ENCODE peak calls at places on chromosomes 12 and 14, in four cellular contexts. X, R, N and I are unnamed samples.

GRCh38 chr12:121773011-121773777 is 20.3 kb downstream of the RHOF start:
- DNase-seq in X (no peak), R (no peak), N (peak; percentile 69), I (no peak)

GRCh38 chr14:87874676-87875075 is 118.3 kb downstream of the GALC start:
- DNase-seq in R (no peak), N (no peak), X (no peak), I (no peak)

GRCh38 chr12:131091976-131092691 is 138.4 kb downstream of the ADGRD1 start:
- DNase-seq in R (peak; percentile 50), N (no peak), X (no peak), I (no peak)

GRCh38 chr12:14628771-14629170 is 61.1 kb upstream of the PLBD1 start:
- DNase-seq in N (no peak), X (no peak), R (no peak), I (no peak)

GRCh38 chr14:99137001-99137700 is 134.8 kb downstream of the BCL11B start:
- DNase-seq in N (no peak), X (no peak), R (no peak), I (no peak)

GRCh38 chr12:75890141-75890540 is 141.4 kb downstream of the PHLDA1 start:
- DNase-seq in X (no peak), R (no peak), N (peak; percentile 26), I (no peak)

GRCh38 chr12:122155705-122156104 is 18.3 kb downstream of the IL31 start:
- DNase-seq in R (no peak), X (no peak), N (no peak), I (no peak)

GRCh38 chr14:73452341-73453191 is 5.8 kb downstream of the NUMB start:
- DNase-seq in N (peak; percentile 85), R (no peak), X (no peak), I (no peak)

GRCh38 chr12:100699209-100699608 is 95.4 kb upstream of the ANO4 start:
- DNase-seq in R (no peak), N (no peak), X (no peak), I (no peak)

GRCh38 chr14:106067935-106068334 is 541.6 kb downstream of the TMEM121 start:
- DNase-seq in N (no peak), R (no peak), X (no peak), I (no peak)

GRCh38 chr14:54916061-54916460 is 13.4 kb upstream of the GCH1 start:
- DNase-seq in N (no peak), R (no peak), X (no peak), I (no peak)

GRCh38 chr14:36747411-36748184 is 85.9 kb downstream of the PAX9 start:
- DNase-seq in N (peak; percentile 4), R (no peak), X (no peak), I (no peak)

GRCh38 chr12:108484845-108485244 is 30.2 kb upstream of the FICD start:
- DNase-seq in R (no peak), N (no peak), X (no peak), I (no peak)

GRCh38 chr12:108484431-108484830 is 30.6 kb upstream of the FICD start:
- DNase-seq in X (no peak), N (no peak), R (no peak), I (no peak)

GRCh38 chr12:108479364-108480070 is 35.6 kb upstream of the FICD start:
- DNase-seq in X (no peak), N (no peak), R (no peak), I (no peak)

GRCh38 chr12:108483213-108483920 is 31.7 kb upstream of the FICD start:
- DNase-seq in N (no peak), R (no peak), X (no peak), I (no peak)

GRCh38 chr12:108482717-108483212 is 32.3 kb upstream of the FICD start:
- DNase-seq in X (no peak), R (no peak), N (no peak), I (no peak)
- H3K27ac ChIP-seq in X (no peak overlapping the region), R (no peak overlapping the region), N (peak overlapping the region; percentile 79), I (no peak overlapping the region)

GRCh38 chr12:46550266-46550879 is 177.8 kb upstream of the SLC38A2 start:
- DNase-seq in R (no peak), N (no peak), X (no peak), I (no peak)

GRCh38 chr12:46547421-46548340 is 175.1 kb upstream of the SLC38A2 start:
- DNase-seq in X (no peak), N (no peak), R (no peak), I (no peak)

GRCh38 chr12:46549527-46550265 is 177.1 kb upstream of the SLC38A2 start:
- DNase-seq in X (no peak), R (no peak), N (peak; percentile 97), I (no peak)

GRCh38 chr12:46546634-46547273 is 174.2 kb upstream of the SLC38A2 start:
- DNase-seq in R (no peak), X (no peak), N (peak; percentile 49), I (no peak)
- H3K27ac ChIP-seq in R (peak overlapping the region; percentile 50), X (peak overlapping the region; percentile 12), N (no peak overlapping the region), I (no peak overlapping the region)

GRCh38 chr12:57866308-57867019 is 19.9 kb upstream of the CTDSP2 start:
- DNase-seq in R (no peak), N (no peak), X (no peak), I (no peak)

GRCh38 chr12:57864811-57865751 is 18.6 kb upstream of the CTDSP2 start:
- DNase-seq in X (peak; percentile 83), N (peak; percentile 88), R (peak; percentile 85), I (peak; percentile 69)

GRCh38 chr12:57869919-57870318 is 23.4 kb upstream of the CTDSP2 start:
- DNase-seq in N (no peak), R (no peak), X (no peak), I (no peak)

GRCh38 chr12:57868870-57869609 is 22.5 kb upstream of the CTDSP2 start:
- DNase-seq in N (no peak), R (peak; percentile 77), X (peak; percentile 78), I (no peak)

GRCh38 chr12:57868211-57868610 is 21.7 kb upstream of the CTDSP2 start:
- DNase-seq in R (no peak), N (peak; percentile 92), X (no peak), I (no peak)
- H3K27ac ChIP-seq in R (peak overlapping the region; percentile 49), N (no peak overlapping the region), X (peak overlapping the region; percentile 79), I (peak overlapping the region; percentile 90)

DNA sequence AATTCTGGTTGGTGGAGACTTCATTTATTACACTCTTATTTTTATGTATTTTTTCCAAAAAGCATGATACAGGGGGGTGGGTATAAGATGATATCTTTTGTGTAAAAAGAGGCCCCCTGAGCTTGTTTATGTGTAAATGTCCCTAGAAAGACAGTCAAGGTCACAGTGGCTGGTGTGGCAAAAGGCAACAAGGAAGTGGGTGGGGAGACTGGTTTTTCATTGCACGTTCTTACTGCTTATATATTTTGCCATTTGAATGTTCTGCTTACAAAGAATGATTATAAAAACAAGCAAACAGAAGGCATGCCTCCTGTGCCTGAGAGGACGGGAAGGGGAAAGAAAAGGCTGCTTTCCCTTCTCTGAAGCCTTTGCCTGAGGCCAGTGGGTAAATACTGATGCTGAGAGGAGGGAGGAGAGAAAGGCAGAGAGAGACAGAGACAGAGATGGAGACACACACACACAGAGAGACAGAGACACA is 24.1 kb upstream of the ADIPOR2 start:
- DNase-seq in X (no peak), R (no peak), N (no peak), I (no peak)
- H3K27ac ChIP-seq in X (peak overlapping the region; percentile 31), R (peak overlapping the region; percentile 43), N (no peak overlapping the region), I (peak overlapping the region; percentile 66)

DNA sequence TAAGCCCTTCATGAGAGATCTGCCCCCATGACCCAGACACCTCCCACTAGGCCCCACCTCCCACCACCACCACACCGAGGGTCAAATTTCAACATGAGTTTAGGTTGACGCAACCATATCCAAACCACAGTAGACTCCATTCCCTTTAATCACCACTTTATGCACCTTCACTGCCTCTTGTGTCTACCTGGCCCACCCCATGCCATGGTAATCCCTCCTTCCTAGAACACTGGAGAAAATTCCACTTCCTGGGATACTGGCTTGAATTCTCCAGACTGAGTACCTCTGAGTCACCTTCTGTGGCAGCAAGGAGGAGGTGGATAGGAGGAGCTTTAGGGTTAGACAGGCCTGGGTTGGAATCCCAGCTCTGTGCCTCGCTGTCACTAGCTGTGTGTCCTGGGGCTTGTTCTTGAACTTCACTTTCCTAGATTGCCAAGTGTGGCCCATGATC is 26.1 kb upstream of the CIPC start:
- DNase-seq in R (no peak), X (no peak), N (no peak), I (no peak)
- H3K27ac ChIP-seq in R (peak overlapping the region; percentile 34), X (no peak overlapping the region), N (no peak overlapping the region), I (no peak overlapping the region)

GRCh38 chr12:120260607-120261006 is 4.9 kb downstream of the PXN start:
- DNase-seq in N (no peak), R (no peak), X (no peak), I (no peak)

GRCh38 chr12:120258323-120258896 is 7.1 kb downstream of the PXN start:
- DNase-seq in X (no peak), N (no peak), R (no peak), I (no peak)

GRCh38 chr12:120254809-120255208 is 10.7 kb downstream of the PXN start:
- DNase-seq in X (no peak), R (no peak), N (no peak), I (no peak)

GRCh38 chr12:120259418-120260202 is 5.9 kb downstream of the PXN start:
- DNase-seq in N (no peak), R (no peak), X (no peak), I (no peak)

GRCh38 chr12:120257041-120257821 is 8.3 kb downstream of the PXN start:
- DNase-seq in X (no peak), R (no peak), N (no peak), I (no peak)
- H3K27ac ChIP-seq in X (peak overlapping the region; percentile 90), R (peak overlapping the region; percentile 78), N (peak overlapping the region; percentile 80), I (peak overlapping the region; percentile 91)

DNA sequence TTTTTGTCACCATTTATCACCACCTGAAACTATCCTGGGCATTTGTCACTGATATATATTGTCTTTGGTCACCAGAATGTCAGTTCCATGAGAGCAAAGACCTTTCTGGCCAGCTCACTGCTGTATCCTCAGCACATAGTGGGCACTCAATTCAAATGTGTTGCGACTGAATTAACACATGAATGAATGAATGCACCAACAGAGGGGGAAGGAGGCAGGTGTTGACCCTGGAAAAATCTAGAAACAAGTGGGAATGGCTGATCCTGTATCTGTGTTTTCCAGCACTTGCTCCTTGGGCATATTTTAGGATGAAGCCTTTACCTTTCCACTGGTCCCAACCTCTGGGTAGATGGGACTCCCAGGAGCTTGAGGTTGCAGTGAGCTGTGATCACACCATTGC is 3.4 kb upstream of the NCOR2 start:
- DNase-seq in R (no peak), X (no peak), N (no peak), I (no peak)
- H3K27ac ChIP-seq in R (no peak overlapping the region), X (no peak overlapping the region), N (no peak overlapping the region), I (no peak overlapping the region)

DNA sequence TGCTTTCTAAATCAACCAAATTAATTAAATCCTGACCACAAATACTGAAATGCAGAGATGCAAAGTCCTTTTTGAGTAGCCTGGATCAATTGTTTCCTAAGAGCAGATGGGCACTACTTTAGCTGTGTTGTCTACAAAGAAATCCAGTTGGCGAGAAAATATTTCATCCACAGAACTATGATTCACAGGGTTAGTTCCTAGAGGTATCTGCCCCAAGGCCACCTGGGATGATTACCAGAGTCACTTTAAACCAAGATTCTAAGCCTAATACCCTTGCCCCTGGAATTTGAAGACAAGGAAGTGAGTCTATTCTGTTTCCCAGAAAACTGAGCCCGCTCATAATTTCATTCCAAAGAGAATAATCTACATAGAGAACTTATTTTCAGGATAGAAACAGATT is 198.4 kb downstream of the PPM1H start:
- DNase-seq in R (no peak), N (no peak), X (no peak), I (no peak)
- H3K27ac ChIP-seq in R (no peak overlapping the region), N (no peak overlapping the region), X (no peak overlapping the region), I (no peak overlapping the region)